ENCODE peak calls at places on chromosomes 12 and 14, in six cellular contexts. One of them, this sample, is unnamed. For H3K4me1, the result is how much of the 10 kb centered on the place peaks cover.

GRCh38 chr12:56338643-56339422 is at the start of gene IL23A:
- DNase-seq in lower lobe of right lung: no peak
- DNase-seq in upper lobe of right lung: no peak
- DNase-seq in CD8-positive, alpha-beta T cell: peak
- DNase-seq in ascending aorta: no peak
- DNase-seq in breast epithelium: no peak
- DNase-seq in this sample: no peak

GRCh38 chr12:32032205-32032810 is 73.1 kb downstream of the RESF1 start:
- DNase-seq in breast epithelium: no peak
- DNase-seq in ascending aorta: no peak
- DNase-seq in lower lobe of right lung: no peak
- DNase-seq in upper lobe of right lung: no peak
- DNase-seq in CD8-positive, alpha-beta T cell: no peak
- DNase-seq in this sample: no peak

GRCh38 chr12:82758743-82759142 is 72.0 kb downstream of the TMTC2 start:
- DNase-seq in upper lobe of right lung: no peak
- DNase-seq in breast epithelium: no peak
- DNase-seq in CD8-positive, alpha-beta T cell: no peak
- DNase-seq in lower lobe of right lung: no peak
- DNase-seq in ascending aorta: no peak
- DNase-seq in this sample: no peak

GRCh38 chr12:98397323-98398105 is 117.9 kb upstream of the TMPO start:
- DNase-seq in lower lobe of right lung: peak
- DNase-seq in breast epithelium: peak
- DNase-seq in ascending aorta: no peak
- DNase-seq in CD8-positive, alpha-beta T cell: peak
- DNase-seq in upper lobe of right lung: peak
- DNase-seq in this sample: peak

GRCh38 chr14:68932219-68932618 is 46.9 kb downstream of the ACTN1 start:
- DNase-seq in ascending aorta: no peak
- DNase-seq in CD8-positive, alpha-beta T cell: no peak
- DNase-seq in lower lobe of right lung: no peak
- DNase-seq in upper lobe of right lung: no peak
- DNase-seq in breast epithelium: no peak
- DNase-seq in this sample: peak

GRCh38 chr14:68651652-68652432 is 141.0 kb downstream of the ZFP36L1 start:
- DNase-seq in CD8-positive, alpha-beta T cell: no peak
- DNase-seq in upper lobe of right lung: no peak
- DNase-seq in ascending aorta: no peak
- DNase-seq in lower lobe of right lung: no peak
- DNase-seq in breast epithelium: peak
- DNase-seq in this sample: no peak

GRCh38 chr12:12900786-12901157 is 9.4 kb downstream of the GPRC5A start:
- DNase-seq in CD8-positive, alpha-beta T cell: no peak
- DNase-seq in upper lobe of right lung: no peak
- DNase-seq in breast epithelium: no peak
- DNase-seq in lower lobe of right lung: no peak
- DNase-seq in ascending aorta: no peak
- DNase-seq in this sample: no peak

GRCh38 chr14:57732886-57733285 is 133.0 kb downstream of the SLC35F4 start:
- DNase-seq in lower lobe of right lung: no peak
- DNase-seq in breast epithelium: no peak
- DNase-seq in CD8-positive, alpha-beta T cell: no peak
- DNase-seq in upper lobe of right lung: no peak
- DNase-seq in ascending aorta: no peak
- DNase-seq in this sample: no peak

GRCh38 chr14:81591266-81591665 is 57.6 kb upstream of the SEL1L start:
- DNase-seq in lower lobe of right lung: no peak
- DNase-seq in breast epithelium: no peak
- DNase-seq in CD8-positive, alpha-beta T cell: no peak
- DNase-seq in upper lobe of right lung: no peak
- DNase-seq in ascending aorta: no peak
- DNase-seq in this sample: no peak

GRCh38 chr12:72273851-72274284 is 1.7 kb downstream of the TRHDE start:
- DNase-seq in ascending aorta: no peak
- DNase-seq in CD8-positive, alpha-beta T cell: no peak
- DNase-seq in breast epithelium: no peak
- DNase-seq in upper lobe of right lung: peak
- DNase-seq in lower lobe of right lung: no peak
- DNase-seq in this sample: no peak

GRCh38 chr14:51844482-51844881 is 15.9 kb upstream of the GNG2 start:
- DNase-seq in lower lobe of right lung: no peak
- DNase-seq in upper lobe of right lung: no peak
- DNase-seq in breast epithelium: no peak
- DNase-seq in ascending aorta: no peak
- DNase-seq in CD8-positive, alpha-beta T cell: no peak
- DNase-seq in this sample: no peak

GRCh38 chr12:92278378-92278828 is 132.8 kb upstream of the BTG1 start:
- DNase-seq in lower lobe of right lung: no peak
- DNase-seq in ascending aorta: no peak
- DNase-seq in upper lobe of right lung: no peak
- DNase-seq in CD8-positive, alpha-beta T cell: no peak
- DNase-seq in breast epithelium: no peak
- DNase-seq in this sample: no peak

GRCh38 chr14:94405481-94405880 is 17.1 kb upstream of the SERPINA1 start:
- DNase-seq in ascending aorta: no peak
- DNase-seq in CD8-positive, alpha-beta T cell: no peak
- DNase-seq in lower lobe of right lung: peak
- DNase-seq in upper lobe of right lung: peak
- DNase-seq in breast epithelium: no peak
- DNase-seq in this sample: no peak

GRCh38 chr12:115541891-115542361 is 735.6 kb downstream of the MED13L start:
- DNase-seq in ascending aorta: no peak
- DNase-seq in breast epithelium: peak
- DNase-seq in lower lobe of right lung: no peak
- DNase-seq in CD8-positive, alpha-beta T cell: no peak
- DNase-seq in upper lobe of right lung: no peak
- DNase-seq in this sample: no peak

GRCh38 chr12:130127909-130128763 is 34.1 kb upstream of the FZD10 start:
- DNase-seq in CD8-positive, alpha-beta T cell: no peak
- DNase-seq in lower lobe of right lung: no peak
- DNase-seq in upper lobe of right lung: no peak
- DNase-seq in ascending aorta: peak
- DNase-seq in breast epithelium: peak
- DNase-seq in this sample: peak

GRCh38 chr12:124031058-124031457 is 58.0 kb downstream of the ZNF664 start:
- DNase-seq in upper lobe of right lung: no peak
- DNase-seq in CD8-positive, alpha-beta T cell: no peak
- DNase-seq in ascending aorta: no peak
- DNase-seq in lower lobe of right lung: no peak
- DNase-seq in breast epithelium: no peak
- DNase-seq in this sample: no peak

GRCh38 chr12:103470664-103471063 is 25.1 kb downstream of the C12orf42 start:
- DNase-seq in ascending aorta: no peak
- DNase-seq in upper lobe of right lung: no peak
- DNase-seq in breast epithelium: no peak
- DNase-seq in CD8-positive, alpha-beta T cell: no peak
- DNase-seq in lower lobe of right lung: no peak
- DNase-seq in this sample: no peak

GRCh38 chr14:90184571-90185266 is 71.6 kb upstream of the PSMC1 start:
- DNase-seq in lower lobe of right lung: no peak
- DNase-seq in CD8-positive, alpha-beta T cell: no peak
- DNase-seq in breast epithelium: no peak
- DNase-seq in upper lobe of right lung: no peak
- DNase-seq in ascending aorta: no peak
- DNase-seq in this sample: no peak

GRCh38 chr12:75589801-75590200 is 78.4 kb upstream of the KRR1 start:
- DNase-seq in CD8-positive, alpha-beta T cell: no peak
- DNase-seq in ascending aorta: no peak
- DNase-seq in upper lobe of right lung: no peak
- DNase-seq in breast epithelium: no peak
- DNase-seq in lower lobe of right lung: no peak
- DNase-seq in this sample: no peak

GRCh38 chr14:56949828-56950227 is 139.5 kb upstream of the OTX2 start:
- DNase-seq in lower lobe of right lung: no peak
- DNase-seq in breast epithelium: no peak
- DNase-seq in CD8-positive, alpha-beta T cell: no peak
- DNase-seq in ascending aorta: no peak
- DNase-seq in upper lobe of right lung: no peak
- DNase-seq in this sample: no peak

GRCh38 chr12:72228424-72228823 is 43.7 kb upstream of the TRHDE start:
- DNase-seq in upper lobe of right lung: no peak
- DNase-seq in CD8-positive, alpha-beta T cell: no peak
- DNase-seq in breast epithelium: no peak
- DNase-seq in lower lobe of right lung: no peak
- DNase-seq in ascending aorta: no peak
- DNase-seq in this sample: no peak

GRCh38 chr14:63438065-63438757 is 105.0 kb downstream of the PPP2R5E start:
- DNase-seq in ascending aorta: no peak
- DNase-seq in upper lobe of right lung: no peak
- DNase-seq in CD8-positive, alpha-beta T cell: peak
- DNase-seq in lower lobe of right lung: no peak
- DNase-seq in breast epithelium: peak
- DNase-seq in this sample: peak
- H3K4me3 ChIP-seq in ascending aorta: peak
- H3K4me3 ChIP-seq in upper lobe of right lung: peak
- H3K4me3 ChIP-seq in CD8-positive, alpha-beta T cell: no peak
- H3K4me3 ChIP-seq in lower lobe of right lung: peak
- H3K4me3 ChIP-seq in breast epithelium: no peak
- H3K4me3 ChIP-seq in this sample: peak

GRCh38 chr12:27583981-27584380 is 60.0 kb downstream of the PPFIBP1 start:
- DNase-seq in upper lobe of right lung: no peak
- DNase-seq in CD8-positive, alpha-beta T cell: no peak
- DNase-seq in lower lobe of right lung: no peak
- DNase-seq in breast epithelium: no peak
- DNase-seq in ascending aorta: no peak
- DNase-seq in this sample: no peak
- H3K4me1 ChIP-seq in upper lobe of right lung: under half
- H3K4me1 ChIP-seq in CD8-positive, alpha-beta T cell: under half
- H3K4me1 ChIP-seq in lower lobe of right lung: under half
- H3K4me1 ChIP-seq in breast epithelium: under half
- H3K4me1 ChIP-seq in ascending aorta: under half
- H3K4me1 ChIP-seq in this sample: under half

DNA sequence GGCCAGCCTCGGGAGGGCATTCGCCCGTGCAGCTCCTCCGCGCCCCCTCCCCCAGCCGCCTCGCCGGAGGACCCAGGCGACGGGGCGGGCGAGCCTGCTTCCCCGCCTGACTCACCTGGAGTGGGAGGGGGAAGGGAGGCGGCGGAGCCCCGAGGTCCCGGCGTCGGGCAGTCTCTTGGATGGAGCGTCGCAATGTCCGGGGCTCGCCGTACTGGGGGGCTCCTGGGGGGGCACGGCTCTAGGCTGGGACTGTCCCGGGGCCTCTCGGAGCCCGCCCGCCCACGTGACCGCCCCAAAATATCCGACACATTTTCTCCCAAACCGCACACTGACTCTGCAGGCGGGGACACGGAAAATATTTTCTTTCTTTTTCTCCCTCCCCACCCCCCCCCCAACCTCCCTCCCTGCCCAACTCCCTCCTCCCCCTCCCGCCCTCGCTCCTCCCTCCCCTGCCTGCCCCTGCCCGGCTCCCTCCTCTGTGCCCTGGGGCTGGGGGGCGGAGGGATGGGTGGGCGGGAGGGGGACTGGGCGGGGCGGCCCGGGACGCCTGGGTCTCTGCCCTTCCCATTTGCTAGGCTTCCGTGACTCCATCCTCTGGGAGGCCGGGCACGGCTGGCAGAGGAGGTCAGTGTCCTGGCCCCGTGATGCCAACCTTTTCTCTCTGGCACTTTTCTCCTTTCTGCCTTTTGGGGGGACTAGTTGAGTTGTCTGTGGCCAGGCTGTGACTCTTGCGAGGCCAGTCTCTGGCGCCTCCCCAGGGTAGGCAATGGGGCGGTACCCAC is at the start of gene RARG:
- DNase-seq in ascending aorta: peak
- DNase-seq in breast epithelium: peak
- DNase-seq in CD8-positive, alpha-beta T cell: peak
- DNase-seq in lower lobe of right lung: peak
- DNase-seq in upper lobe of right lung: peak
- DNase-seq in this sample: peak
- H3K27ac ChIP-seq in ascending aorta: peak
- H3K27ac ChIP-seq in breast epithelium: peak
- H3K27ac ChIP-seq in CD8-positive, alpha-beta T cell: no peak
- H3K27ac ChIP-seq in lower lobe of right lung: peak
- H3K27ac ChIP-seq in upper lobe of right lung: peak
- H3K27ac ChIP-seq in this sample: peak

GRCh38 chr12:49903351-49903699 is 375 bp downstream of the FAIM2 start:
- DNase-seq in upper lobe of right lung: no peak
- DNase-seq in breast epithelium: no peak
- DNase-seq in ascending aorta: no peak
- DNase-seq in CD8-positive, alpha-beta T cell: no peak
- DNase-seq in lower lobe of right lung: no peak
- DNase-seq in this sample: peak
- H3K4me3 ChIP-seq in upper lobe of right lung: no peak
- H3K4me3 ChIP-seq in breast epithelium: no peak
- H3K4me3 ChIP-seq in ascending aorta: no peak
- H3K4me3 ChIP-seq in CD8-positive, alpha-beta T cell: no peak
- H3K4me3 ChIP-seq in lower lobe of right lung: peak
- H3K4me3 ChIP-seq in this sample: peak

GRCh38 chr12:49659753-49660152 is 36.4 kb downstream of the PRPF40B start:
- DNase-seq in ascending aorta: no peak
- DNase-seq in lower lobe of right lung: no peak
- DNase-seq in breast epithelium: no peak
- DNase-seq in upper lobe of right lung: no peak
- DNase-seq in CD8-positive, alpha-beta T cell: no peak
- DNase-seq in this sample: no peak
- H3K4me1 ChIP-seq in ascending aorta: under half
- H3K4me1 ChIP-seq in lower lobe of right lung: under half
- H3K4me1 ChIP-seq in breast epithelium: under half
- H3K4me1 ChIP-seq in upper lobe of right lung: under half
- H3K4me1 ChIP-seq in CD8-positive, alpha-beta T cell: half or more
- H3K4me1 ChIP-seq in this sample: under half

This sample was measured in psoas muscle.